ENCODE peak calls at places on chromosome 22, in four cellular contexts. One of them, this sample, is unnamed.

GRCh38 chr22:28208036-28208435 is 289.0 kb upstream of the PITPNB start:
- DNase-seq in H1: no peak
- DNase-seq in GM12878: no peak
- DNase-seq in K562: no peak
- DNase-seq in this sample: no peak

GRCh38 chr22:44702479-44703219 is 645 bp downstream of the PRR5 start:
- DNase-seq in K562: no peak
- DNase-seq in H1: no peak
- DNase-seq in GM12878: no peak
- DNase-seq in this sample: no peak

GRCh38 chr22:37681001-37681424 is 5.1 kb upstream of the NOL12 start:
- DNase-seq in H1: no peak
- DNase-seq in GM12878: no peak
- DNase-seq in K562: no peak
- DNase-seq in this sample: no peak

GRCh38 chr22:37467556-37467955 is 18.6 kb downstream of the MFNG start:
- DNase-seq in H1: no peak
- DNase-seq in GM12878: no peak
- DNase-seq in K562: no peak
- DNase-seq in this sample: no peak

GRCh38 chr22:47146941-47147340 is 384.5 kb downstream of the TBC1D22A start:
- DNase-seq in K562: no peak
- DNase-seq in GM12878: no peak
- DNase-seq in H1: no peak
- DNase-seq in this sample: no peak

GRCh38 chr22:39225591-39225990 is 19.2 kb downstream of the PDGFB start:
- DNase-seq in K562: no peak
- DNase-seq in GM12878: no peak
- DNase-seq in H1: no peak
- DNase-seq in this sample: no peak

GRCh38 chr22:23608583-23608982 is 23.5 kb downstream of the DRICH1 start:
- DNase-seq in GM12878: no peak
- DNase-seq in H1: no peak
- DNase-seq in K562: peak
- DNase-seq in this sample: no peak

GRCh38 chr22:50112151-50113118 is 22.6 kb downstream of the MOV10L1 start:
- DNase-seq in H1: no peak
- DNase-seq in K562: no peak
- DNase-seq in GM12878: no peak
- DNase-seq in this sample: no peak

GRCh38 chr22:46171940-46172339 is 21.6 kb downstream of the PPARA start:
- DNase-seq in H1: no peak
- DNase-seq in GM12878: no peak
- DNase-seq in K562: no peak
- DNase-seq in this sample: no peak

GRCh38 chr22:45402466-45402865 is 10.9 kb downstream of the SMC1B start:
- DNase-seq in K562: no peak
- DNase-seq in H1: no peak
- DNase-seq in GM12878: no peak
- DNase-seq in this sample: no peak

GRCh38 chr22:44667829-44668189 is 34.2 kb upstream of the PRR5 start:
- DNase-seq in K562: no peak
- DNase-seq in H1: no peak
- DNase-seq in GM12878: no peak
- DNase-seq in this sample: no peak

GRCh38 chr22:36732609-36733008 is 29.1 kb upstream of the CACNG2 start:
- DNase-seq in K562: no peak
- DNase-seq in GM12878: no peak
- DNase-seq in H1: no peak
- DNase-seq in this sample: no peak

GRCh38 chr22:20587206-20587958 is 80.0 kb downstream of the MED15 start:
- DNase-seq in K562: no peak
- DNase-seq in GM12878: no peak
- DNase-seq in H1: no peak
- DNase-seq in this sample: no peak

GRCh38 chr22:40678493-40679248 is 613 bp upstream of the MCHR1 start:
- DNase-seq in H1: no peak
- DNase-seq in GM12878: no peak
- DNase-seq in K562: no peak
- DNase-seq in this sample: peak

GRCh38 chr22:40680819-40681183 is 1.5 kb downstream of the MCHR1 start:
- DNase-seq in GM12878: no peak
- DNase-seq in K562: no peak
- DNase-seq in H1: no peak
- DNase-seq in this sample: no peak

GRCh38 chr22:40679964-40680818 is 907 bp downstream of the MCHR1 start:
- DNase-seq in GM12878: no peak
- DNase-seq in K562: no peak
- DNase-seq in H1: no peak
- DNase-seq in this sample: no peak

GRCh38 chr22:40681451-40681850 is 2.2 kb downstream of the MCHR1 start:
- DNase-seq in H1: no peak
- DNase-seq in GM12878: no peak
- DNase-seq in K562: no peak
- DNase-seq in this sample: no peak

DNA sequence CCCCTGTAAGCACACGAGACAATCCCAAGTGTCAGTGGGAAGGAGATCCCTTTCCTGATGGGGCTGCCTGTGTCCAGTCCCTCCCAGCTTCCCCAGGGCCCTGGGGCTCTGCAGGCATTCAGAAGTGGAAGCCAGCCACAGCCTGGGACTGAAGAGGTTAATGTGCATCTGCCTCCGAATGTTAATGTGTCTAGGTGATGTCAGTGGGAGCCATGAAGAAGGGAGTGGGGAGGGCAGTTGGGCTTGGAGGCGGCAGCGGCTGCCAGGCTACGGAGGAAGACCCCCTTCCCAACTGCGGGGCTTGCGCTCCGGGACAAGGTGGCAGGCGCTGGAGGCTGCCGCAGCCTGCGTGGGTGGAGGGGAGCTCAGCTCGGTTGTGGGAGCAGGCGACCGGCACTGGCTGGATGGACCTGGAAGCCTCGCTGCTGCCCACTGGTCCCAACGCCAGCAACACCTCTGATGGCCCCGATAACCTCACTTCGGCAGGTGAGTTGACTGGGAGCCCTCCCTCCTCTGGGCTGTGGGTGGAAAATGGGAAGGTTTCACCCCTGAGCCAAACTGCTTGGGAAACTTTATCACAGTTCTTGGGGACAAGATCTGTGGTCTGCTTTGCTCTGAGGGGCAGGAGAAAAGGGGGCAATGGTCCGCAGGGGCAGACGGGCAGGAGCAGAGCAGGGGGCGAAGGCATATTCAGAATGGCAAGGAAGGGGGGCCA is at the start of gene MCHR1:
- DNase-seq in H1: no peak
- DNase-seq in K562: peak
- DNase-seq in GM12878: no peak
- DNase-seq in this sample: no peak
- TF ChIP-seq ATF3 in H1: no peak
- TF ChIP-seq ATF3 in K562: no peak
- TF ChIP-seq ATF3 in GM12878: no peak
- TF ChIP-seq ATF3 in this sample: no peak

GRCh38 chr22:21937821-21938070 is 14.9 kb downstream of the PPM1F start:
- DNase-seq in H1: no peak
- DNase-seq in K562: no peak
- DNase-seq in GM12878: no peak
- DNase-seq in this sample: no peak

GRCh38 chr22:21936151-21936778 is 16.4 kb downstream of the PPM1F start:
- DNase-seq in GM12878: no peak
- DNase-seq in K562: no peak
- DNase-seq in H1: no peak
- DNase-seq in this sample: no peak

GRCh38 chr22:21938906-21939305 is 13.7 kb downstream of the PPM1F start:
- DNase-seq in K562: no peak
- DNase-seq in H1: no peak
- DNase-seq in GM12878: no peak
- DNase-seq in this sample: no peak

GRCh38 chr22:21938071-21938822 is 14.4 kb downstream of the PPM1F start:
- DNase-seq in K562: peak
- DNase-seq in GM12878: peak
- DNase-seq in H1: peak
- DNase-seq in this sample: peak

GRCh38 chr22:21937041-21937820 is 15.4 kb downstream of the PPM1F start:
- DNase-seq in GM12878: no peak
- DNase-seq in K562: no peak
- DNase-seq in H1: no peak
- DNase-seq in this sample: no peak
- TF ChIP-seq RFX5 in GM12878: no peak
- TF ChIP-seq RFX5 in K562: no peak
- TF ChIP-seq RFX5 in H1: no peak
- TF ChIP-seq RFX5 in this sample: no peak

DNA sequence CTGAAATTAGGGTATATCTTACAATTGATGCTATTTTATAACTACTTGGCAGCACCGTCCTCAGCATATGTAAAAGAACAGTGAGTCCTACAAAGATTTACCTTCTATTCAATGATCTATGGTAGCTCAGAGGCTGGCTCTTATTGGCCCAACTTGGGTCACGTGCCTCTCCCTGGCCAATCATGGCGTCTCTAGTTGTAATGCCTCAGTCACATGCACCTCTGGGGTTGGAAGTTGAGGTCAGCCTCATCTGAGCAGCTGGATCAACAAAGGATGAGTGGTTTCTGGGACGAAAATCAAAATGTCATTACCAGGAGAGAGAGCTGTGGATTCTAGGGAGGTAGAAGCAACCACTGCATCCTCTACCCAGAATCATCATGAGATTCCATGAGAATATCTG is 22.9 kb upstream of the ASPHD2 start:
- DNase-seq in K562: no peak
- DNase-seq in GM12878: no peak
- DNase-seq in H1: no peak
- DNase-seq in this sample: no peak
- TF ChIP-seq ATF3 in K562: no peak
- TF ChIP-seq ATF3 in GM12878: no peak
- TF ChIP-seq ATF3 in H1: no peak
- TF ChIP-seq ATF3 in this sample: no peak

GRCh38 chr22:48889887-48890692 is 937.6 kb downstream of the BRD1 start:
- DNase-seq in K562: no peak
- DNase-seq in H1: no peak
- DNase-seq in GM12878: no peak
- DNase-seq in this sample: no peak
- TF ChIP-seq RFX5 in K562: no peak
- TF ChIP-seq RFX5 in H1: no peak
- TF ChIP-seq RFX5 in GM12878: no peak
- TF ChIP-seq RFX5 in this sample: no peak

DNA sequence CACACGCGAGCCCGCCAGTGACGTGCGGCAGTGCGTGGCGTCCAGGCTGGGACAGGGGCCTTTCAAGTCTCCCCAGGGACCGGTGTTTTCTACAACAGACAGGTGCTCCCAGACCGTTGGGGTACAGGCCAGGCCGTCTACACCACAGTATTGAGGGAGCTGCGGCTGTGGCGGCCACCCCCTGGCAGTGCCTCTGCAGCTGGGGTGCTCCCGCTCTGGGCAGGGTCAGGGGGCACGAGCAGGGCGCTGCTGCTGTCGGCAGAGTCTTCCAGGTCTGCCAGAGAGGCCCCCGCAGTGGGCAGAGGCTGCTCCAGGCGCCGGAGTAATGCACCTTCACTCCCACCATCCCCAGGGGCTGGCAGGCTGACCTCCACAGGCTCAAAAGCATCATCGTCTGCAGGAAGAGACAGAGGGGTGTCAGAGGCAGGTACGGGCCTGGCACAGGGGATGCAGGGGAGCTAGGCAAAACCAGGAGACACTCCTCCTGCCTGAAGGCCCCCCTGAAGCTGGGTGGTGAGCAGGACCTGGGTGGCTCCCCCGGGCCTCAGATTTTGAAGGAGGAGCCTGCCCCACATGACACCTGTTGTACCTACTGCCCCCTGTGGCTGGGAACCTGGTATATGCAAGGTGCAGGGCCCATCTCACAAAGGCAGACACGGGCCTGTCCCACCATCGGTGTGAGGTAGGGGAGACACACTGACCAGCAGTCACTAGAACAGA is 83.3 kb downstream of the DGCR2 start:
- DNase-seq in K562: no peak
- DNase-seq in GM12878: no peak
- DNase-seq in H1: no peak
- DNase-seq in this sample: no peak
- TF ChIP-seq ATF3 in K562: no peak
- TF ChIP-seq ATF3 in GM12878: no peak
- TF ChIP-seq ATF3 in H1: no peak
- TF ChIP-seq ATF3 in this sample: no peak

DNA sequence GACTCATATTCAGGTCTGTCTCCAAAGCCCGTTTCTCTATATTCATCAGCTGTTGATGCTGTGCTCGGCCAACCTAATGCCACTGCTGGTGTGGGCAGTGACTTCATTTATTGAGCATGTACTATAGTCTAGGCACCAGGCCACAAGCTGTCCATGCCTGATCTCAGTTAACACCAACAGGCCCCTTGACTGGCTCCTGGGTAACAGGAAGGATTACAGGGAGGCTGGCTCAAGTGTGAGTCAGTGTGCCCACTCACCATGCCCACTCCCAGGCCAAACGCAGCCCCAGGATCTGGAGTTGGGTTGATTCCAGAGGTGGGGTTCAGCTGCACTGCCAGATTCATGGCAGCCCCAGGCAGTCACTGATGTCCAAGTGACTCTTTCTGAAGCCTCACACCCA is 8.6 kb upstream of the CRYBB2 start:
- DNase-seq in GM12878: no peak
- DNase-seq in K562: no peak
- DNase-seq in H1: no peak
- DNase-seq in this sample: no peak
- TF ChIP-seq RFX5 in GM12878: no peak
- TF ChIP-seq RFX5 in K562: no peak
- TF ChIP-seq RFX5 in H1: no peak
- TF ChIP-seq RFX5 in this sample: no peak